ENCODE peak calls at places on chromosomes 16 and 17, in six cellular contexts. A is left cardiac atrium; N is T47D; Y is activated CD8-positive, alpha-beta T cell treated with anti-CD3 and anti-CD28 coated beads, Interleukin-2, amount 10 ng/mL, durations not matched to agents 7 days and 5 days; J is mesenchymal stem cell; B is stimulated activated effector memory CD8-positive, alpha-beta T cell treated with anti-CD3 and anti-CD28 coated beads, Interleukin-12 subunit alpha, Interleukin-12 subunit beta, amount 100 ng/mL, for 72 hours. M is an unnamed sample.

GRCh38 chr16:80164881-80165280 is 375.9 kb upstream of the DYNLRB2 start:
- DNase-seq in A (no peak), B (no peak), N (no peak), Y (no peak), J (no peak), M (no peak)

GRCh38 chr16:66240996-66241395 is 125.5 kb upstream of the CDH5 start:
- DNase-seq in A (no peak), Y (no peak), B (no peak), J (no peak), N (no peak), M (no peak)

GRCh38 chr17:65292430-65292829 is 155.3 kb downstream of the RGS9 start:
- DNase-seq in J (no peak), N (no peak), B (no peak), Y (peak), A (no peak), M (no peak)

GRCh38 chr17:29292071-29292991 is 1.6 kb downstream of the NUFIP2 start:
- DNase-seq in N (peak), A (peak), B (peak), Y (peak), J (peak), M (peak)

GRCh38 chr17:50642722-50643656 is 8.3 kb downstream of the ABCC3 start:
- DNase-seq in N (no peak), B (no peak), Y (no peak), A (no peak), J (no peak), M (no peak)

GRCh38 chr17:48550313-48551205 is 5.7 kb upstream of the HOXB2 start:
- DNase-seq in N (no peak), A (no peak), J (peak), Y (no peak), B (no peak), M (no peak)

GRCh38 chr17:79439493-79439892 is 171.4 kb downstream of the RBFOX3 start:
- DNase-seq in A (no peak), J (no peak), Y (no peak), B (no peak), N (no peak), M (no peak)

GRCh38 chr17:11986179-11986938 is 10.9 kb downstream of the ZNF18 start:
- DNase-seq in Y (no peak), N (no peak), J (no peak), B (no peak), A (no peak), M (no peak)

GRCh38 chr17:33381201-33381600 is 88.1 kb upstream of the ASIC2 start:
- DNase-seq in Y (no peak), N (no peak), B (no peak), J (peak), A (no peak), M (no peak)

GRCh38 chr17:77546772-77547201 is 406.0 kb downstream of the SEC14L1 start:
- DNase-seq in A (no peak), Y (no peak), N (no peak), J (no peak), B (no peak), M (no peak)

GRCh38 chr17:67377727-67378443 is 804 bp downstream of the PITPNC1 start:
- DNase-seq in A (peak), B (peak), N (peak), J (peak), Y (peak), M (peak)

GRCh38 chr17:42424991-42425610 is 2.0 kb upstream of the CAVIN1 start:
- DNase-seq in N (no peak), B (no peak), Y (no peak), J (peak), A (no peak), M (no peak)

GRCh38 chr16:20916927-20917326 is 16.4 kb downstream of the LYRM1 start:
- DNase-seq in B (no peak), A (no peak), N (no peak), J (no peak), Y (no peak), M (no peak)

GRCh38 chr17:3976675-3977171 is 12.5 kb upstream of the ATP2A3 start:
- DNase-seq in N (no peak), B (no peak), A (peak), J (no peak), Y (no peak), M (no peak)

GRCh38 chr16:22857296-22857695 is 43.3 kb downstream of the HS3ST2 start:
- DNase-seq in J (no peak), N (no peak), Y (no peak), B (no peak), A (no peak), M (no peak)

GRCh38 chr17:73201215-73202069 is 8.6 kb downstream of the COG1 start:
- DNase-seq in B (no peak), A (no peak), N (no peak), J (no peak), Y (no peak), M (no peak)

GRCh38 chr17:77914440-77915254 is 43.9 kb upstream of the TNRC6C start:
- DNase-seq in A (no peak), N (peak), Y (no peak), J (no peak), B (no peak), M (no peak)

GRCh38 chr17:81532490-81533287 is 4.5 kb downstream of the FSCN2 start:
- DNase-seq in N (no peak), B (no peak), A (no peak), Y (no peak), J (no peak), M (no peak)

GRCh38 chr17:50352693-50353599 is 7.0 kb downstream of the XYLT2 start:
- DNase-seq in A (no peak), J (no peak), Y (no peak), N (no peak), B (no peak), M (no peak)

GRCh38 chr17:63496663-63497400 is 20.0 kb downstream of the ACE start:
- DNase-seq in Y (no peak), N (no peak), B (no peak), A (no peak), J (no peak), M (no peak)

GRCh38 chr17:39252788-39253460 is 27.2 kb upstream of the STAC2 start:
- DNase-seq in Y (no peak), N (no peak), A (no peak), J (no peak), B (no peak), M (no peak)

M was measured in NK-92 treated with Interleukin-12 subunit alpha and Interleukin-12 subunit beta, amount 100 ng/mL, for 24 hours.